ENCODE peak calls at places on chromosomes 5 and 9, in four cellular contexts. Y is A673, H is K562, Q is coronary artery. S is an unnamed sample.

GRCh38 chr5:15683332-15683731 is 183.4 kb downstream of the FBXL7 start:
- DNase-seq in Y (no peak), H (no peak), Q (no peak), S (peak; percentile 25)

GRCh38 chr5:150505041-150505511 is 2.9 kb upstream of the NDST1 start:
- DNase-seq in Y (no peak), H (no peak), Q (no peak), S (peak; percentile 45)

GRCh38 chr5:173094012-173094661 is 38.0 kb downstream of the CREBRF start:
- DNase-seq in Y (peak; percentile 23), H (no peak), Q (no peak), S (peak; percentile 60)

GRCh38 chr5:102856374-102856748 is 101.3 kb downstream of the PAM start:
- DNase-seq in Y (no peak), H (no peak), Q (no peak), S (no peak)

GRCh38 chr9:84953797-84954695 is 284.5 kb downstream of the NTRK2 start:
- DNase-seq in Y (peak; percentile 66), H (peak; percentile 80), Q (peak; percentile 87), S (peak; percentile 69)

GRCh38 chr5:14879393-14879792 is 7.8 kb upstream of the ANKH start:
- DNase-seq in Y (no peak), H (no peak), Q (no peak), S (no peak)

GRCh38 chr5:78269088-78269703 is 25.3 kb downstream of the AP3B1 start:
- DNase-seq in Y (no peak), H (peak; percentile 15), Q (no peak), S (no peak)

GRCh38 chr5:119355636-119356383 is at the start of gene TNFAIP8:
- DNase-seq in Y (peak; percentile 33), H (no peak), Q (peak; percentile 84), S (peak; percentile 44)

GRCh38 chr5:73280821-73281746 is 108.1 kb downstream of the TMEM174 start:
- DNase-seq in Y (peak; percentile 81), H (no peak), Q (no peak), S (peak; percentile 64)

GRCh38 chr5:81147970-81148571 is 85.1 kb upstream of the CKMT2 start:
- DNase-seq in Y (no peak), H (no peak), Q (no peak), S (no peak)

GRCh38 chr9:120841930-120842684 is 615 bp downstream of the PSMD5 start:
- DNase-seq in Y (no peak), H (no peak), Q (no peak), S (no peak)

GRCh38 chr9:136655244-136656225 is 7.2 kb upstream of the EGFL7 start:
- DNase-seq in Y (peak; percentile 73), H (no peak), Q (no peak), S (no peak)

GRCh38 chr5:119896851-119897536 is 267.6 kb downstream of the FAM170A start:
- DNase-seq in Y (no peak), H (no peak), Q (no peak), S (no peak)

GRCh38 chr5:87944553-87945320 is 323.9 kb downstream of the TMEM161B start:
- DNase-seq in Y (peak; percentile 86), H (no peak), Q (no peak), S (peak; percentile 4)

GRCh38 chr9:134692573-134692860 is 50.9 kb downstream of the COL5A1 start:
- DNase-seq in Y (no peak), H (no peak), Q (no peak), S (no peak)
- H3K27ac ChIP-seq in Y (no peak overlapping the region), H (no peak overlapping the region), Q (no peak overlapping the region), S (no peak overlapping the region)

DNA sequence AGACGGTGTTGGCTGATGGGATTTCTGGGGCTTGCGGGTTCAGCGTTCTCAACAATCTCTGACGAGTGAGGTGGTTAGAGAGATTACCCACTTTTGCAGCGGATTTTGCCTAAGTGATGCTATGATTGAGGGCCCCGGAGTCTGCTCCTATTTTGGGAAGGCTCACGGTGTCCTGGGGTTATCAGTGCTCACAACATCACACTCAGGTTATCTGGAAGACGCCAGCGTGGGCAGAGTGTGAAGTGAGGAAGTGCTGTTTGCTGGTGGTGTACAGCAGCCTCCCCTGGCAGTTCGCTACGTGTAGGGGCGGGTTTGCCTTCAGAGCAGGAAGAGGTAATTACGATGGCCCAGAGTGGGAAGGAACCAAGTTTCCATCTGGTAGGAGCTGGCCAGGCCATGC is 341.2 kb upstream of the IRX2 start:
- DNase-seq in Y (no peak), H (no peak), Q (no peak), S (no peak)
- H3K27ac ChIP-seq in Y (no peak overlapping the region), H (no peak overlapping the region), Q (no peak overlapping the region), S (no peak overlapping the region)

GRCh38 chr9:121841771-121842611 is 190.6 kb downstream of the DAB2IP start:
- DNase-seq in Y (no peak), H (no peak), Q (peak; percentile 31), S (no peak)

GRCh38 chr9:121844090-121844489 is 192.7 kb downstream of the DAB2IP start:
- DNase-seq in Y (no peak), H (no peak), Q (no peak), S (no peak)

GRCh38 chr9:121840838-121841760 is 189.7 kb downstream of the DAB2IP start:
- DNase-seq in Y (no peak), H (no peak), Q (peak; percentile 69), S (no peak)

GRCh38 chr9:121844562-121844961 is 193.1 kb downstream of the DAB2IP start:
- DNase-seq in Y (no peak), H (no peak), Q (no peak), S (no peak)

GRCh38 chr9:121842612-121842978 is 191.2 kb downstream of the DAB2IP start:
- DNase-seq in Y (no peak), H (no peak), Q (no peak), S (no peak)
- H3K27ac ChIP-seq in Y (no peak overlapping the region), H (no peak overlapping the region), Q (no peak overlapping the region), S (no peak overlapping the region)

DNA sequence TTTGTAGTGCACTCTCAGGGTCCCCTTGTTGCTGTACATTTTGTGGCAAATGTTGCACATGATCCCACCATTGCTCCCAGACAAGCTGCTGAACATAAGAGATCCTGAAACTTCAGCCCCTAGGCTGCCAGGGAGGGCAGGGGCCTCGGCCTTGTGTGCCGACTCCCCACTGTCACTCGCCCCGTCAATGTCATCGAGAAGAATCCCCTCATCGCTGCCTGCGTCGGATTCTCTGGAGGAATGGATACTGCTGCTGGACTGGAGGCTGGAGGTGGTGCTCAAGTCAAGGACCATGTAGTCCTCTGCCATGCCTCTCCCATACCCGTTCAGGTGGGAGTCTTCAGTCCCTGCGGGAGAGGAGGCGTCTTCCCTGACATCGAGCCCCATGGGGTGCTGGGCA is 451.3 kb downstream of the BNC2 start:
- DNase-seq in Y (no peak), H (no peak), Q (no peak), S (no peak)
- H3K27ac ChIP-seq in Y (no peak overlapping the region), H (no peak overlapping the region), Q (no peak overlapping the region), S (no peak overlapping the region)

DNA sequence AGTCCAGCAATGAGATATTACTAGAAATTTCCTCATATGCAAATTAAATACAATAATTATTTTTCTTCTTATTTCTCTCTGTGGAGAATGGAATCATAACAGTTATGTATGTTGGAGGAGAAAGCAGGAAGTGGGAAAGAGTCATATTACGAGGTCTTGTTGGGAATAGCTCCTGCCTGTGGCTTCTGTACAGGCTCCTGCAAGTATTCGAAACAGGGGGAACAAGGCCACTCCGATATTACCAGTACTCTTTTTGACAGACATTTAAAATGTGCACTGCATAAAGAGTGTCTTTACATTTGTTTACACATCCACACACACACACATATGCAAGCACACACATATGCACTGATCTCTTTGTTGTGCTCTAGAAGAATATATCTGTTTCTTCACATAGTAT is 812.0 kb upstream of the ZNF608 start:
- DNase-seq in Y (no peak), H (no peak), Q (no peak), S (no peak)
- H3K27ac ChIP-seq in Y (no peak overlapping the region), H (no peak overlapping the region), Q (no peak overlapping the region), S (no peak overlapping the region)

DNA sequence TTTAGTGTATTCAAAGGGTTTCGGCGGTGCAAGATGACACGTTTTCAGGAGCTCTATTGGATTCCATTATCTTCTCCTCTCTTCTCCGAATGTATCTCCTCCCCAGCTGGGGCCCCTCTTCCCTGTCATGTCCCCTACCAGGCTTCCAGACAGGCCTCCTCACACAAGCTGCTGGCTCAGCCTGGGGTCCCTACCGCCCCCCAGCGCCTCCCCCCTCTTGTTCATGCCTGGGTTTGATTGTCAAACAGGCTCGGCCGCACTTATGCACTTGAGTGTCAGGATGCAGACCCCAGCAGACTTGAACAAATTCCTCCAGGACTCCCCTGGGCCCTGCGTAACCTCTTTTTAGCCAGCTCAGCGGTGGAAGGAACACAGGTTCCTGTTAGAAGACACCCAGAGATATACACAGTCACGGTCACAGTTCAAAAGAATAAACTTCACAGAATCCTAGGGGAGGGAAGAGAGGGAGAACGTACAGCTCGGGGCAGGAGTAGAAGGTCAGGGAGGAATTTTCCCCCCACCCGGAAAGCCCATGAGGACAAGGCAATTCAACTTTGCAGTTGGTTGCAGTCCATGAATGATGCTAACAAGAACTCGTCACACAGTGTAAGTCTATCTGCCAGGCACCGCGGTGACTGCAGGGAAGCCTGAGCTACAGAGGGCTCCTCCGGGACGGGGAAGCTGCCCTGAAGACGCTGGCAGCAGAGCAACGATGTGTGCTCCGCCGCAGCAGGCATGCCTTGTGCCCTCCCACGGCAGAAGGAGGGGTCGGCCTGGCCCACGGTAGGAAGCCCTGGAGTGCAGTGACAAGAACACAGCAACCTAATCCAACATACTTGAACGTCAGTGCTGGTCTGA is 560.0 kb downstream of the BNC2 start:
- DNase-seq in Y (no peak), H (no peak), Q (peak; percentile 72), S (no peak)
- H3K27ac ChIP-seq in Y (no peak overlapping the region), H (no peak overlapping the region), Q (peak overlapping the region; percentile 40), S (no peak overlapping the region)

GRCh38 chr5:99020698-99021048 is 91.9 kb upstream of the CHD1 start:
- DNase-seq in Y (no peak), H (no peak), Q (no peak), S (no peak)
- H3K27ac ChIP-seq in Y (peak overlapping the region; percentile 79), H (peak overlapping the region; percentile 66), Q (no peak overlapping the region), S (no peak overlapping the region)

GRCh38 chr9:94915476-94916450 is 189.3 kb downstream of the AOPEP start:
- DNase-seq in Y (no peak), H (no peak), Q (peak; percentile 43), S (no peak)

GRCh38 chr9:94911211-94911610 is 184.7 kb downstream of the AOPEP start:
- DNase-seq in Y (no peak), H (no peak), Q (no peak), S (peak; percentile 45)

GRCh38 chr9:94911986-94912635 is 185.6 kb downstream of the AOPEP start:
- DNase-seq in Y (no peak), H (no peak), Q (no peak), S (no peak)

GRCh38 chr9:94912700-94913249 is 186.3 kb downstream of the AOPEP start:
- DNase-seq in Y (no peak), H (no peak), Q (peak; percentile 31), S (peak; percentile 82)

GRCh38 chr9:94913550-94913949 is 187.1 kb downstream of the AOPEP start:
- DNase-seq in Y (no peak), H (no peak), Q (no peak), S (peak; percentile 65)
- H3K27ac ChIP-seq in Y (no peak overlapping the region), H (no peak overlapping the region), Q (peak overlapping the region; percentile 83), S (peak overlapping the region; percentile 63)